ENCODE peak calls at places on chromosomes 12 and 14, in ten cellular contexts. V, I, T, H, J, M, G, Y, P and E are unnamed samples.

GRCh38 chr14:80974338-80975078 is 19.1 kb downstream of the TSHR start:
- DNase-seq in V (no peak), I (no peak), T (peak), H (no peak), J (no peak), M (no peak), G (no peak), Y (no peak), P (no peak), E (no peak)

GRCh38 chr12:66956300-66956699 is 277.4 kb upstream of the GRIP1 start:
- DNase-seq in V (no peak), I (no peak), T (no peak), H (no peak), J (no peak), M (no peak), G (no peak), Y (no peak), P (no peak), E (no peak)

GRCh38 chr12:116018282-116018681 is 259.2 kb downstream of the MED13L start:
- DNase-seq in V (no peak), I (no peak), T (no peak), H (no peak), J (no peak), M (no peak), G (no peak), Y (no peak), P (no peak), E (no peak)

GRCh38 chr12:94795520-94795919 is 145.2 kb upstream of the TMCC3 start:
- DNase-seq in V (no peak), I (peak), T (peak), H (no peak), J (no peak), M (no peak), G (no peak), Y (no peak), P (no peak), E (no peak)

GRCh38 chr12:123896786-123897185 is 75.8 kb downstream of the CCDC92 start:
- DNase-seq in V (peak), I (no peak), T (peak), H (no peak), J (no peak), M (no peak), G (no peak), Y (no peak), P (no peak), E (no peak)

GRCh38 chr12:29566441-29566840 is 69.0 kb upstream of the OVCH1 start:
- DNase-seq in V (no peak), I (no peak), T (no peak), H (no peak), J (no peak), M (peak), G (no peak), Y (no peak), P (no peak), E (no peak)

GRCh38 chr12:115667116-115667515 is 610.4 kb downstream of the MED13L start:
- DNase-seq in V (no peak), I (no peak), T (no peak), H (no peak), J (no peak), M (no peak), G (no peak), Y (peak), P (no peak), E (no peak)

GRCh38 chr12:5567021-5567744 is 135.3 kb downstream of the NTF3 start:
- DNase-seq in V (peak), I (no peak), T (no peak), H (peak), J (no peak), M (no peak), G (no peak), Y (no peak), P (no peak), E (no peak)

GRCh38 chr12:58711968-58712367 is 208.3 kb downstream of the LRIG3 start:
- DNase-seq in V (no peak), I (no peak), T (peak), H (no peak), J (no peak), M (peak), G (no peak), Y (no peak), P (no peak), E (no peak)

GRCh38 chr12:64296301-64296700 is 74.2 kb upstream of the KICS2 start:
- DNase-seq in V (no peak), I (no peak), T (no peak), H (no peak), J (no peak), M (no peak), G (no peak), Y (no peak), P (no peak), E (no peak)

GRCh38 chr12:54338682-54339296 is 13.9 kb downstream of the COPZ1 start:
- DNase-seq in V (no peak), I (no peak), T (no peak), H (no peak), J (no peak), M (no peak), G (no peak), Y (no peak), P (no peak), E (no peak)

GRCh38 chr12:1007276-1007675 is 16.3 kb downstream of the ERC1 start:
- DNase-seq in V (no peak), I (no peak), T (no peak), H (no peak), J (no peak), M (no peak), G (no peak), Y (no peak), P (no peak), E (no peak)

GRCh38 chr12:40229690-40230651 is 5.2 kb downstream of the LRRK2 start:
- DNase-seq in V (no peak), I (no peak), T (no peak), H (no peak), J (no peak), M (no peak), G (no peak), Y (no peak), P (no peak), E (no peak)

GRCh38 chr12:108320503-108321293 is 18.4 kb downstream of the CMKLR1 start:
- DNase-seq in V (no peak), I (peak), T (no peak), H (no peak), J (no peak), M (no peak), G (no peak), Y (no peak), P (no peak), E (no peak)

GRCh38 chr14:51333901-51334432 is 93.9 kb downstream of the TMX1 start:
- DNase-seq in V (no peak), I (no peak), T (peak), H (no peak), J (no peak), M (no peak), G (no peak), Y (no peak), P (no peak), E (no peak)

GRCh38 chr12:86724716-86725115 is 468.5 kb upstream of the MGAT4C start:
- DNase-seq in V (no peak), I (no peak), T (no peak), H (no peak), J (no peak), M (no peak), G (no peak), Y (no peak), P (no peak), E (no peak)

GRCh38 chr12:71607494-71608330 is 55.9 kb downstream of the ZFC3H1 start:
- DNase-seq in V (no peak), I (no peak), T (no peak), H (no peak), J (no peak), M (no peak), G (no peak), Y (no peak), P (no peak), E (no peak)

GRCh38 chr14:49134940-49135339 is 451.2 kb downstream of the RPS29 start:
- DNase-seq in V (peak), I (peak), T (no peak), H (no peak), J (peak), M (no peak), G (no peak), Y (no peak), P (no peak), E (no peak)

GRCh38 chr12:100554608-100555077 is 18.8 kb upstream of the GAS2L3 start:
- DNase-seq in V (peak), I (peak), T (no peak), H (no peak), J (peak), M (peak), G (no peak), Y (peak), P (no peak), E (no peak)

GRCh38 chr12:113112043-113112899 is 23.3 kb downstream of the RASAL1 start:
- DNase-seq in V (no peak), I (no peak), T (no peak), H (no peak), J (no peak), M (no peak), G (no peak), Y (no peak), P (no peak), E (no peak)

GRCh38 chr14:68877993-68878575 is 85.2 kb upstream of the ZFP36L1 start:
- DNase-seq in V (no peak), I (no peak), T (no peak), H (no peak), J (no peak), M (no peak), G (no peak), Y (no peak), P (no peak), E (no peak)

GRCh38 chr12:69024413-69024812 is 91.4 kb upstream of the CPM start:
- DNase-seq in V (no peak), I (peak), T (peak), H (no peak), J (no peak), M (no peak), G (no peak), Y (peak), P (no peak), E (no peak)

GRCh38 chr12:28110329-28110728 is 79.9 kb upstream of the CCDC91 start:
- DNase-seq in V (peak), I (no peak), T (no peak), H (no peak), J (peak), M (no peak), G (no peak), Y (no peak), P (no peak), E (no peak)

GRCh38 chr14:30238936-30239335 is 311.3 kb upstream of the PRKD1 start:
- DNase-seq in V (no peak), I (no peak), T (no peak), H (no peak), J (no peak), M (no peak), G (no peak), Y (no peak), P (no peak), E (no peak)

GRCh38 chr14:80211143-80212024 is at the start of gene DIO2:
- DNase-seq in V (no peak), I (peak), T (no peak), H (no peak), J (no peak), M (no peak), G (no peak), Y (no peak), P (no peak), E (no peak)

GRCh38 chr12:113097716-113098427 is 37.7 kb downstream of the RASAL1 start:
- DNase-seq in V (no peak), I (peak), T (no peak), H (peak), J (no peak), M (no peak), G (no peak), Y (peak), P (no peak), E (peak)

GRCh38 chr12:66623455-66623854 is 55.4 kb downstream of the GRIP1 start:
- DNase-seq in V (peak), I (no peak), T (no peak), H (no peak), J (peak), M (no peak), G (no peak), Y (no peak), P (no peak), E (no peak)

GRCh38 chr12:93336344-93336743 is 41.4 kb upstream of the NUDT4 start:
- DNase-seq in V (peak), I (no peak), T (no peak), H (no peak), J (no peak), M (no peak), G (no peak), Y (no peak), P (no peak), E (no peak)

GRCh38 chr12:90331262-90331661 is 622.6 kb upstream of the ATP2B1 start:
- DNase-seq in V (no peak), I (no peak), T (no peak), H (no peak), J (no peak), M (no peak), G (no peak), Y (no peak), P (no peak), E (no peak)

GRCh38 chr12:52952082-52952801 is 3.3 kb downstream of the KRT18 start:
- DNase-seq in V (peak), I (no peak), T (peak), H (no peak), J (peak), M (no peak), G (no peak), Y (no peak), P (no peak), E (no peak)

GRCh38 chr12:92221916-92222315 is 76.3 kb upstream of the BTG1 start:
- DNase-seq in V (no peak), I (no peak), T (no peak), H (no peak), J (no peak), M (no peak), G (no peak), Y (no peak), P (no peak), E (no peak)

GRCh38 chr12:508795-509194 is 49.1 kb downstream of the B4GALNT3 start:
- DNase-seq in V (no peak), I (peak), T (no peak), H (no peak), J (no peak), M (no peak), G (no peak), Y (no peak), P (no peak), E (no peak)

GRCh38 chr14:52325126-52325525 is 11.0 kb downstream of the PTGER2 start:
- DNase-seq in V (no peak), I (no peak), T (peak), H (no peak), J (peak), M (no peak), G (no peak), Y (no peak), P (no peak), E (no peak)

GRCh38 chr12:122312926-122313325 is 46.6 kb upstream of the VPS33A start:
- DNase-seq in V (no peak), I (no peak), T (no peak), H (no peak), J (no peak), M (no peak), G (no peak), Y (no peak), P (no peak), E (no peak)

GRCh38 chr12:118183711-118184110 is 47.8 kb downstream of the PEBP1 start:
- DNase-seq in V (no peak), I (no peak), T (no peak), H (no peak), J (no peak), M (no peak), G (no peak), Y (no peak), P (no peak), E (no peak)